ENCODE peak calls at places on chromosomes 13 and 19, in nine cellular contexts. One of them, this sample, is unnamed.

GRCh38 chr13:32427852-32428580 is at the start of gene N4BP2L1:
- DNase-seq in psoas muscle: peak
- DNase-seq in heart left ventricle: peak
- DNase-seq in cardiac fibroblast: peak
- DNase-seq in tibial nerve: peak
- DNase-seq in left ventricle myocardium inferior: peak
- DNase-seq in AG10803: peak
- DNase-seq in lung: peak
- DNase-seq in GM23338: peak
- DNase-seq in this sample: no peak

GRCh38 chr13:93724187-93724586 is 497.6 kb downstream of the GPC6 start:
- DNase-seq in tibial nerve: no peak
- DNase-seq in GM23338: no peak
- DNase-seq in left ventricle myocardium inferior: no peak
- DNase-seq in lung: no peak
- DNase-seq in AG10803: peak
- DNase-seq in heart left ventricle: no peak
- DNase-seq in cardiac fibroblast: no peak
- DNase-seq in psoas muscle: no peak
- DNase-seq in this sample: no peak

GRCh38 chr13:100986571-100986970 is 312.0 kb upstream of the TMTC4 start:
- DNase-seq in cardiac fibroblast: no peak
- DNase-seq in AG10803: no peak
- DNase-seq in psoas muscle: no peak
- DNase-seq in heart left ventricle: no peak
- DNase-seq in GM23338: no peak
- DNase-seq in tibial nerve: no peak
- DNase-seq in left ventricle myocardium inferior: no peak
- DNase-seq in lung: no peak
- DNase-seq in this sample: no peak

GRCh38 chr19:29121684-29122083 is 91.3 kb downstream of the UQCRFS1 start:
- DNase-seq in left ventricle myocardium inferior: no peak
- DNase-seq in psoas muscle: no peak
- DNase-seq in AG10803: peak
- DNase-seq in heart left ventricle: no peak
- DNase-seq in lung: no peak
- DNase-seq in GM23338: peak
- DNase-seq in tibial nerve: peak
- DNase-seq in cardiac fibroblast: peak
- DNase-seq in this sample: no peak

GRCh38 chr19:8494158-8494557 is 8.3 kb downstream of the PRAM1 start:
- DNase-seq in lung: no peak
- DNase-seq in left ventricle myocardium inferior: no peak
- DNase-seq in cardiac fibroblast: no peak
- DNase-seq in psoas muscle: no peak
- DNase-seq in heart left ventricle: no peak
- DNase-seq in GM23338: peak
- DNase-seq in tibial nerve: no peak
- DNase-seq in AG10803: no peak
- DNase-seq in this sample: no peak

GRCh38 chr19:34355201-34355600 is 9.8 kb upstream of the GPI start:
- DNase-seq in psoas muscle: no peak
- DNase-seq in tibial nerve: no peak
- DNase-seq in cardiac fibroblast: no peak
- DNase-seq in GM23338: no peak
- DNase-seq in heart left ventricle: no peak
- DNase-seq in lung: no peak
- DNase-seq in AG10803: no peak
- DNase-seq in left ventricle myocardium inferior: no peak
- DNase-seq in this sample: no peak

GRCh38 chr13:33169273-33169980 is 116.1 kb downstream of the STARD13 start:
- DNase-seq in psoas muscle: no peak
- DNase-seq in cardiac fibroblast: peak
- DNase-seq in AG10803: peak
- DNase-seq in heart left ventricle: no peak
- DNase-seq in GM23338: no peak
- DNase-seq in left ventricle myocardium inferior: no peak
- DNase-seq in tibial nerve: no peak
- DNase-seq in lung: no peak
- DNase-seq in this sample: no peak

GRCh38 chr19:17097593-17098126 is 22.1 kb downstream of the MYO9B start:
- DNase-seq in tibial nerve: no peak
- DNase-seq in cardiac fibroblast: peak
- DNase-seq in psoas muscle: no peak
- DNase-seq in GM23338: no peak
- DNase-seq in heart left ventricle: no peak
- DNase-seq in lung: no peak
- DNase-seq in AG10803: peak
- DNase-seq in left ventricle myocardium inferior: no peak
- DNase-seq in this sample: no peak

GRCh38 chr19:38665950-38666661 is 18.7 kb downstream of the ACTN4 start:
- DNase-seq in lung: peak
- DNase-seq in GM23338: peak
- DNase-seq in cardiac fibroblast: peak
- DNase-seq in left ventricle myocardium inferior: peak
- DNase-seq in psoas muscle: peak
- DNase-seq in heart left ventricle: peak
- DNase-seq in tibial nerve: peak
- DNase-seq in AG10803: peak
- DNase-seq in this sample: no peak

GRCh38 chr13:38008636-38009035 is 139.1 kb upstream of the TRPC4 start:
- DNase-seq in GM23338: no peak
- DNase-seq in cardiac fibroblast: peak
- DNase-seq in tibial nerve: peak
- DNase-seq in AG10803: no peak
- DNase-seq in left ventricle myocardium inferior: no peak
- DNase-seq in heart left ventricle: no peak
- DNase-seq in lung: no peak
- DNase-seq in psoas muscle: no peak
- DNase-seq in this sample: no peak

GRCh38 chr19:52442179-52442578 is 11.2 kb upstream of the ZNF578 start:
- DNase-seq in psoas muscle: no peak
- DNase-seq in left ventricle myocardium inferior: no peak
- DNase-seq in GM23338: no peak
- DNase-seq in AG10803: no peak
- DNase-seq in heart left ventricle: no peak
- DNase-seq in cardiac fibroblast: no peak
- DNase-seq in lung: no peak
- DNase-seq in tibial nerve: no peak
- DNase-seq in this sample: no peak

GRCh38 chr13:75151081-75151643 is 330.8 kb downstream of the TBC1D4 start:
- DNase-seq in cardiac fibroblast: peak
- DNase-seq in AG10803: peak
- DNase-seq in psoas muscle: no peak
- DNase-seq in tibial nerve: no peak
- DNase-seq in GM23338: no peak
- DNase-seq in heart left ventricle: no peak
- DNase-seq in left ventricle myocardium inferior: no peak
- DNase-seq in lung: no peak
- DNase-seq in this sample: no peak

GRCh38 chr19:31249217-31249616 is 100.0 kb downstream of the TSHZ3 start:
- DNase-seq in left ventricle myocardium inferior: no peak
- DNase-seq in AG10803: no peak
- DNase-seq in heart left ventricle: no peak
- DNase-seq in lung: no peak
- DNase-seq in GM23338: no peak
- DNase-seq in psoas muscle: no peak
- DNase-seq in cardiac fibroblast: no peak
- DNase-seq in tibial nerve: no peak
- DNase-seq in this sample: no peak
- TF ChIP-seq CTCF in left ventricle myocardium inferior: peak
- TF ChIP-seq CTCF in AG10803: no peak
- TF ChIP-seq CTCF in heart left ventricle: no peak
- TF ChIP-seq CTCF in lung: no peak
- TF ChIP-seq CTCF in GM23338: peak
- TF ChIP-seq CTCF in psoas muscle: no peak
- TF ChIP-seq CTCF in cardiac fibroblast: peak
- TF ChIP-seq CTCF in tibial nerve: no peak
- TF ChIP-seq CTCF in this sample: peak

DNA sequence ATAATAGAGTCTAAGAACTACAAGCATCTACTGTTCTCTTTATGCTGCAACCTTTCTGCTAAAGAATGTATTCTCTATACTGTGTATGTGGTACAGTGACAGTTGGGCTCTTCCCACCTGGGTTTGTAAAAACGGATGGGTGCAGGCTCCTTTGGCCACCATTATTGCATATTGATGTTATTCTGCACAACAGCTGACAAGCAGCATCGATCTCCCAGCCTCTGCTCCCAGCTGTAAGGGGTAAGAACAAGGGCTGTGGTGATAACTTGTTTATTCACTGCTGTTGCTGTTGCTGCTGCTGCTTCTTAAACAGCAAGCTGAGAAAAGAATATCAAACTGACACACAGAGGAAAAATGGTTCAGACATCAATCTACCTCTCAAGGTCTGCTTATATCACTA is 56.2 kb downstream of the KCNRG start:
- DNase-seq in AG10803: no peak
- DNase-seq in heart left ventricle: no peak
- DNase-seq in left ventricle myocardium inferior: no peak
- DNase-seq in GM23338: no peak
- DNase-seq in tibial nerve: no peak
- DNase-seq in lung: no peak
- DNase-seq in psoas muscle: no peak
- DNase-seq in cardiac fibroblast: peak
- DNase-seq in this sample: no peak
- H3K4me3 ChIP-seq in AG10803: peak
- H3K4me3 ChIP-seq in heart left ventricle: no peak
- H3K4me3 ChIP-seq in left ventricle myocardium inferior: peak
- H3K4me3 ChIP-seq in GM23338: no peak
- H3K4me3 ChIP-seq in tibial nerve: no peak
- H3K4me3 ChIP-seq in lung: no peak
- H3K4me3 ChIP-seq in psoas muscle: no peak
- H3K4me3 ChIP-seq in cardiac fibroblast: no peak
- H3K4me3 ChIP-seq in this sample: no peak

DNA sequence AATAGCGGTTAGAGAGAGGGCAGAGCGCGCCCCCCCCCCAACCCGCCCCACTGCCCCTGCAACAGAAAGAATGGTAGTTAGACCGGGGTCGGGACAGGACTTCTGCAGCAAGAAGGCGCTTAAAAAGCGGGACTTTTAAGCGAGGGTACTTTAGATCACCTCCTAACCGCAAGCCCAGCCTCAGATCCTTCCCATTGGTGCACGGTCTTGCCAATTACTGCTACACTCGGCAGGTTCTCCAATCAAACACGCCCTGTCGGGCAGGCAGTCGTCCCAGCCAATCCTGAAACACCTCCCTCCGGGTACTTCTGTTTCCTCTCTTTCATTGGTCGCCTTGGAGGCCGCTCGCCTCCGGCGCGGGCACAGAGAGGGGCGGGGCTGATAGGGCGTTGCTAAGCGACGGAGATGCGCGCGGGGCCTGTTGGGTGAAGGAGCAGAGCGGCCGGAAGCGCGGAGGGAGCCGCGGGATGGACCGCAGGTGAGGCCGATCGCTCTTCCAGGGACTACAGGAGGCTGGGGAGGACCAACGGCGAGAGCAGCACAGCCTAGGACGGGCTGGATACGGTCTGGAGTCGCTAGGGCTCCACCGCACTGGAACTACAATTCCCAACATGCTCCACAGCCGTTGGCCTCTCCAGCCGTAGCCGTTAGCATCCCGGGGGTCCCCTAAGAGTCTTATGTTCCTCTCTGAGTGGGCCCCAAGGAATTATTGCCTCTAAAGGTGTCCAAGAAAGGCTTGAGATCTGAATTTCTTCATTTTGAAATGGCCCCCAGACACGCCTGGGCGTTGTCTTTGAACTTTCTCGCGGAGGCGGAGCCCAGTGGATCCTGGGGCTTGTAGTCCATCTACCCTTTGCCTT is at the start of gene PROSER3:
- DNase-seq in GM23338: peak
- DNase-seq in left ventricle myocardium inferior: peak
- DNase-seq in lung: peak
- DNase-seq in cardiac fibroblast: peak
- DNase-seq in psoas muscle: peak
- DNase-seq in AG10803: peak
- DNase-seq in tibial nerve: peak
- DNase-seq in heart left ventricle: peak
- DNase-seq in this sample: peak
- TF ChIP-seq CTCF in GM23338: no peak
- TF ChIP-seq CTCF in left ventricle myocardium inferior: no peak
- TF ChIP-seq CTCF in lung: no peak
- TF ChIP-seq CTCF in cardiac fibroblast: no peak
- TF ChIP-seq CTCF in psoas muscle: no peak
- TF ChIP-seq CTCF in AG10803: no peak
- TF ChIP-seq CTCF in tibial nerve: no peak
- TF ChIP-seq CTCF in heart left ventricle: no peak
- TF ChIP-seq CTCF in this sample: no peak

GRCh38 chr19:19113040-19113541 is 25.2 kb downstream of the TMEM161A start:
- DNase-seq in GM23338: peak
- DNase-seq in AG10803: no peak
- DNase-seq in heart left ventricle: no peak
- DNase-seq in cardiac fibroblast: peak
- DNase-seq in tibial nerve: no peak
- DNase-seq in left ventricle myocardium inferior: no peak
- DNase-seq in lung: no peak
- DNase-seq in psoas muscle: no peak
- DNase-seq in this sample: no peak

GRCh38 chr19:19110410-19111137 is 27.7 kb downstream of the TMEM161A start:
- DNase-seq in psoas muscle: no peak
- DNase-seq in heart left ventricle: no peak
- DNase-seq in GM23338: peak
- DNase-seq in lung: no peak
- DNase-seq in AG10803: no peak
- DNase-seq in cardiac fibroblast: no peak
- DNase-seq in left ventricle myocardium inferior: no peak
- DNase-seq in tibial nerve: no peak
- DNase-seq in this sample: no peak

GRCh38 chr19:19111967-19112580 is 26.2 kb downstream of the TMEM161A start:
- DNase-seq in AG10803: no peak
- DNase-seq in tibial nerve: no peak
- DNase-seq in cardiac fibroblast: no peak
- DNase-seq in heart left ventricle: no peak
- DNase-seq in psoas muscle: no peak
- DNase-seq in GM23338: no peak
- DNase-seq in lung: no peak
- DNase-seq in left ventricle myocardium inferior: no peak
- DNase-seq in this sample: no peak

GRCh38 chr19:19109601-19110000 is 28.7 kb downstream of the TMEM161A start:
- DNase-seq in AG10803: no peak
- DNase-seq in psoas muscle: no peak
- DNase-seq in lung: no peak
- DNase-seq in cardiac fibroblast: peak
- DNase-seq in GM23338: no peak
- DNase-seq in heart left ventricle: no peak
- DNase-seq in tibial nerve: no peak
- DNase-seq in left ventricle myocardium inferior: no peak
- DNase-seq in this sample: no peak

GRCh38 chr19:19111138-19111835 is 27.0 kb downstream of the TMEM161A start:
- DNase-seq in heart left ventricle: no peak
- DNase-seq in cardiac fibroblast: no peak
- DNase-seq in left ventricle myocardium inferior: no peak
- DNase-seq in tibial nerve: no peak
- DNase-seq in AG10803: no peak
- DNase-seq in lung: no peak
- DNase-seq in GM23338: peak
- DNase-seq in psoas muscle: no peak
- DNase-seq in this sample: no peak
- H3K4me3 ChIP-seq in heart left ventricle: no peak
- H3K4me3 ChIP-seq in cardiac fibroblast: no peak
- H3K4me3 ChIP-seq in left ventricle myocardium inferior: no peak
- H3K4me3 ChIP-seq in tibial nerve: no peak
- H3K4me3 ChIP-seq in AG10803: no peak
- H3K4me3 ChIP-seq in lung: no peak
- H3K4me3 ChIP-seq in GM23338: peak
- H3K4me3 ChIP-seq in psoas muscle: no peak
- H3K4me3 ChIP-seq in this sample: no peak